ENCODE peak calls at places on chromosomes 12 and 14, in six cellular contexts. C, O, B, K, F and T are unnamed samples.

GRCh38 chr14:23646648-23647549 is 10.7 kb downstream of the DHRS2 start:
- DNase-seq in C (peak), O (no peak), B (no peak), K (no peak), F (no peak), T (peak)

GRCh38 chr12:125186471-125187147 is 121.4 kb downstream of the AACS start:
- DNase-seq in C (no peak), O (no peak), B (no peak), K (peak), F (no peak), T (no peak)

GRCh38 chr14:24095196-24096068 is 1.3 kb downstream of the PCK2 start:
- DNase-seq in C (peak), O (peak), B (no peak), K (peak), F (no peak), T (peak)

GRCh38 chr12:121989266-121989950 is 32.3 kb upstream of the BCL7A start:
- DNase-seq in C (no peak), O (no peak), B (no peak), K (no peak), F (no peak), T (no peak)

GRCh38 chr12:92654929-92655328 is 47.9 kb upstream of the PLEKHG7 start:
- DNase-seq in C (no peak), O (no peak), B (peak), K (peak), F (no peak), T (no peak)

GRCh38 chr12:39000370-39000769 is 95.0 kb upstream of the CPNE8 start:
- DNase-seq in C (no peak), O (no peak), B (no peak), K (no peak), F (no peak), T (no peak)

GRCh38 chr14:101878222-101879211 is 85.9 kb upstream of the DYNC1H1 start:
- DNase-seq in C (no peak), O (peak), B (no peak), K (no peak), F (no peak), T (no peak)

GRCh38 chr14:91245029-91245428 is 525 bp upstream of the GPR68 start:
- DNase-seq in C (no peak), O (no peak), B (no peak), K (no peak), F (no peak), T (no peak)

GRCh38 chr12:64514456-64514855 is 62.5 kb downstream of the TBK1 start:
- DNase-seq in C (no peak), O (no peak), B (no peak), K (no peak), F (no peak), T (no peak)

GRCh38 chr14:91399868-91400640 is 17.6 kb downstream of the CCDC88C start:
- DNase-seq in C (no peak), O (no peak), B (no peak), K (no peak), F (no peak), T (no peak)

GRCh38 chr12:69688021-69688420 is 11.1 kb downstream of the BEST3 start:
- DNase-seq in C (peak), O (no peak), B (no peak), K (no peak), F (no peak), T (no peak)

GRCh38 chr12:109462868-109463692 is 14.0 kb downstream of the KCTD10 start:
- DNase-seq in C (peak), O (no peak), B (peak), K (peak), F (peak), T (peak)

GRCh38 chr14:82398313-82398712 is 864.7 kb upstream of the SEL1L start:
- DNase-seq in C (no peak), O (no peak), B (no peak), K (no peak), F (no peak), T (peak)